ENCODE peak calls at places on chromosome 22, in four cellular contexts. G is trophoblast cell; H is Ammon's horn; E is CD8-positive, alpha-beta memory T cell. J is an unnamed sample.

GRCh38 chr22:31229402-31230140 is 17.5 kb downstream of the LIMK2 start:
- DNase-seq in G (peak), H (peak), E (no peak), J (no peak)

GRCh38 chr22:24500251-24500820 is 5.2 kb downstream of the UPB1 start:
- DNase-seq in G (no peak), H (no peak), E (no peak), J (no peak)

GRCh38 chr22:25091449-25091848 is 108.2 kb upstream of the CRYBB3 start:
- DNase-seq in G (peak), H (peak), E (no peak), J (no peak)

GRCh38 chr22:34966980-34967379 is 99.0 kb upstream of the ISX start:
- DNase-seq in G (peak), H (no peak), E (no peak), J (no peak)

GRCh38 chr22:28562324-28562723 is 117.3 kb downstream of the TTC28 start:
- DNase-seq in G (no peak), H (no peak), E (no peak), J (no peak)

GRCh38 chr22:27668828-27669797 is 132.4 kb downstream of the MN1 start:
- DNase-seq in G (peak), H (no peak), E (no peak), J (no peak)

GRCh38 chr22:31122532-31123291 is at the start of gene INPP5J:
- DNase-seq in G (peak), H (peak), E (no peak), J (no peak)

GRCh38 chr22:26550498-26551033 is 38.3 kb upstream of the TFIP11 start:
- DNase-seq in G (no peak), H (peak), E (no peak), J (no peak)

GRCh38 chr22:27019827-27020226 is 362.4 kb downstream of the MIAT start:
- DNase-seq in G (no peak), H (no peak), E (no peak), J (no peak)

GRCh38 chr22:23058063-23058462 is 12.3 kb upstream of the GNAZ start:
- DNase-seq in G (no peak), H (no peak), E (no peak), J (no peak)

GRCh38 chr22:29096736-29097669 is 24.2 kb downstream of the KREMEN1 start:
- DNase-seq in G (no peak), H (peak), E (no peak), J (no peak)

GRCh38 chr22:40651563-40652501 is 15.3 kb upstream of the MRTFA start:
- DNase-seq in G (peak), H (peak), E (peak), J (peak)

GRCh38 chr22:29609139-29609538 is 5.7 kb downstream of the NF2 start:
- DNase-seq in G (peak), H (no peak), E (no peak), J (no peak)

GRCh38 chr22:32579533-32580220 is 105.1 kb downstream of the FBXO7 start:
- DNase-seq in G (peak), H (no peak), E (no peak), J (no peak)

GRCh38 chr22:38775656-38776055 is 18.3 kb downstream of the DNAL4 start:
- DNase-seq in G (no peak), H (no peak), E (no peak), J (no peak)

GRCh38 chr22:22368516-22368915 is 123.9 kb downstream of the VPREB1 start:
- DNase-seq in G (no peak), H (peak), E (no peak), J (no peak)

GRCh38 chr22:23216331-23217170 is 36.2 kb downstream of the BCR start:
- DNase-seq in G (peak), H (no peak), E (peak), J (peak)

GRCh38 chr22:39405346-39406085 is 5.9 kb downstream of the TAB1 start:
- DNase-seq in G (no peak), H (peak), E (no peak), J (no peak)